ENCODE peak calls at places on chromosomes 13 and 19, in four cellular contexts. W is head of caudate nucleus, U is AG20443, C is NCI-H2029. G is an unnamed sample.

GRCh38 chr13:33129094-33129832 is 113.0 kb downstream of the KL start:
- DNase-seq in U (no peak), W (no peak), C (no peak), G (no peak)

GRCh38 chr19:45643927-45644771 is 5.0 kb upstream of the EML2 start:
- DNase-seq in U (no peak), C (no peak), W (no peak), G (peak; percentile 48)

GRCh38 chr19:12866416-12867119 is 14.7 kb downstream of the DNASE2 start:
- DNase-seq in C (no peak), U (peak; percentile 6), W (no peak), G (no peak)

GRCh38 chr19:3189702-3190469 is 4.2 kb downstream of the NCLN start:
- DNase-seq in W (no peak), U (no peak), C (no peak), G (no peak)

GRCh38 chr13:103935117-103935516 is 868.9 kb upstream of the SLC10A2 start:
- DNase-seq in C (no peak), U (no peak), W (no peak), G (no peak)

GRCh38 chr13:21364357-21364756 is 94.7 kb downstream of the ZDHHC20 start:
- DNase-seq in W (no peak), U (no peak), C (no peak), G (no peak)

GRCh38 chr19:56367829-56368711 is 25.3 kb downstream of the ZNF582 start:
- DNase-seq in C (peak; percentile 95), W (peak; percentile 90), U (peak; percentile 95), G (peak; percentile 94)

GRCh38 chr13:71626396-71626795 is 240.6 kb downstream of the DACH1 start:
- DNase-seq in U (no peak), C (no peak), W (no peak), G (no peak)

GRCh38 chr19:1848399-1849131 is at the start of gene REXO1:
- DNase-seq in W (peak; percentile 95), U (peak; percentile 94), C (peak; percentile 93), G (peak; percentile 93)

GRCh38 chr19:3047307-3048189 is 14.7 kb downstream of the TLE5 start:
- DNase-seq in C (peak; percentile 73), U (peak; percentile 78), W (peak; percentile 53), G (peak; percentile 75)

GRCh38 chr19:30645946-30646577 is 273.9 kb downstream of the ZNF536 start:
- DNase-seq in W (no peak), U (no peak), C (no peak), G (no peak)

GRCh38 chr19:33405491-33406461 is 32.3 kb downstream of the CEBPG start:
- DNase-seq in U (no peak), C (no peak), W (no peak), G (no peak)

GRCh38 chr13:39186205-39186880 is 148.1 kb downstream of the NHLRC3 start:
- DNase-seq in C (no peak), W (no peak), U (no peak), G (peak; percentile 15)

GRCh38 chr19:1619703-1620102 is 14.4 kb upstream of the UQCR11 start:
- DNase-seq in U (peak; percentile 8), C (no peak), W (no peak), G (no peak)

GRCh38 chr19:46080561-46080960 is 39.8 kb upstream of the IGFL4 start:
- DNase-seq in W (no peak), C (no peak), U (peak; percentile 72), G (no peak)

GRCh38 chr13:34522818-34523217 is 419.3 kb upstream of the NBEA start:
- DNase-seq in U (no peak), W (no peak), C (no peak), G (no peak)

GRCh38 chr19:30068528-30069395 is 126.7 kb downstream of the URI1 start:
- DNase-seq in U (no peak), C (no peak), W (no peak), G (no peak)

GRCh38 chr13:29993196-29993595 is 142.8 kb upstream of the UBL3 start:
- DNase-seq in W (no peak), C (no peak), U (no peak), G (no peak)

GRCh38 chr13:49655906-49656305 is 27.6 kb downstream of the ARL11 start:
- DNase-seq in C (no peak), W (no peak), U (no peak), G (no peak)

GRCh38 chr13:36778083-36778671 is 40.8 kb upstream of the RFXAP start:
- DNase-seq in C (no peak), W (no peak), U (peak; percentile 26), G (no peak)

GRCh38 chr13:35961461-35962220 is 169.5 kb downstream of the DCLK1 start:
- DNase-seq in U (no peak), W (no peak), C (no peak), G (peak; percentile 21)

GRCh38 chr13:46032341-46032740 is 20.2 kb downstream of the ZC3H13 start:
- DNase-seq in W (no peak), C (no peak), U (no peak), G (no peak)